ENCODE peak calls at places on chromosome 19, in four cellular contexts. P, T, U and I are unnamed samples.
A peak's percentile ranks its signal among the peaks of the same experiment; 100 is the strongest.

GRCh38 chr19:19179548-19180441 is 9.7 kb upstream of the MEF2B start:
- DNase-seq in U (peak; percentile 37), T (no peak), P (no peak), I (no peak)

GRCh38 chr19:33767898-33768413 is 28.7 kb upstream of the KCTD15 start:
- DNase-seq in P (no peak), U (peak; percentile 49), T (no peak), I (no peak)

GRCh38 chr19:33662391-33662790 is 40.6 kb downstream of the CHST8 start:
- DNase-seq in U (no peak), T (no peak), P (no peak), I (no peak)

GRCh38 chr19:56972291-56972914 is 131.9 kb upstream of the PEG3 start:
- DNase-seq in T (no peak), P (no peak), U (no peak), I (no peak)

GRCh38 chr19:40995355-40995754 is 4.3 kb downstream of the CYP2B6 start:
- DNase-seq in U (no peak), P (no peak), T (no peak), I (no peak)

GRCh38 chr19:52237197-52237596 is 32.2 kb upstream of the ZNF766 start:
- DNase-seq in U (no peak), T (no peak), P (no peak), I (no peak)

GRCh38 chr19:49331616-49332055 is 3.6 kb upstream of the CD37 start:
- DNase-seq in T (no peak), P (peak; percentile 81), U (peak; percentile 81), I (no peak)

GRCh38 chr19:33226550-33227241 is 1.0 kb upstream of the SLC7A10 start:
- DNase-seq in U (no peak), P (no peak), T (no peak), I (no peak)

GRCh38 chr19:29810504-29810871 is 1.3 kb upstream of the CCNE1 start:
- DNase-seq in P (no peak), T (no peak), U (peak; percentile 40), I (no peak)

GRCh38 chr19:30222428-30222873 is 149.7 kb upstream of the ZNF536 start:
- DNase-seq in P (no peak), U (peak; percentile 68), T (no peak), I (peak; percentile 49)

GRCh38 chr19:35357867-35358573 is at the start of gene FFAR3:
- DNase-seq in T (no peak), P (no peak), U (no peak), I (no peak)

GRCh38 chr19:16603090-16603489 is 24.9 kb downstream of the MED26 start:
- DNase-seq in P (no peak), T (no peak), U (no peak), I (no peak)
- TF ChIP-seq TAF1 in P (no peak), T (no peak), U (no peak), I (no peak)

GRCh38 chr19:54186351-54186750 is 3.0 kb downstream of the MBOAT7 start:
- DNase-seq in P (no peak), U (no peak), T (no peak), I (no peak)

GRCh38 chr19:54189020-54189667 is at the start of gene MBOAT7:
- DNase-seq in T (peak; percentile 87), U (no peak), P (no peak), I (peak; percentile 81)

GRCh38 chr19:54188224-54188871 is 1.0 kb downstream of the MBOAT7 start:
- DNase-seq in U (peak; percentile 84), T (no peak), P (no peak), I (no peak)

GRCh38 chr19:54189668-54190502 is 505 bp upstream of the MBOAT7 start:
- DNase-seq in T (peak; percentile 70), U (peak; percentile 95), P (peak; percentile 97), I (peak; percentile 89)

GRCh38 chr19:54186934-54187381 is 2.4 kb downstream of the MBOAT7 start:
- DNase-seq in P (no peak), T (no peak), U (no peak), I (no peak)
- TF ChIP-seq POLR2A in P (no peak), T (no peak), U (no peak), I (no peak)

GRCh38 chr19:45355910-45356309 is 14.5 kb downstream of the ERCC2 start:
- DNase-seq in U (no peak), T (no peak), P (no peak), I (no peak)

GRCh38 chr19:45358213-45358792 is 12.1 kb downstream of the ERCC2 start:
- DNase-seq in P (no peak), T (no peak), U (no peak), I (no peak)

GRCh38 chr19:45357445-45357783 is 13.0 kb downstream of the ERCC2 start:
- DNase-seq in U (no peak), T (no peak), P (no peak), I (no peak)

GRCh38 chr19:45355402-45355801 is 14.9 kb downstream of the KLC3 start:
- DNase-seq in U (no peak), P (no peak), T (no peak), I (no peak)

DNA sequence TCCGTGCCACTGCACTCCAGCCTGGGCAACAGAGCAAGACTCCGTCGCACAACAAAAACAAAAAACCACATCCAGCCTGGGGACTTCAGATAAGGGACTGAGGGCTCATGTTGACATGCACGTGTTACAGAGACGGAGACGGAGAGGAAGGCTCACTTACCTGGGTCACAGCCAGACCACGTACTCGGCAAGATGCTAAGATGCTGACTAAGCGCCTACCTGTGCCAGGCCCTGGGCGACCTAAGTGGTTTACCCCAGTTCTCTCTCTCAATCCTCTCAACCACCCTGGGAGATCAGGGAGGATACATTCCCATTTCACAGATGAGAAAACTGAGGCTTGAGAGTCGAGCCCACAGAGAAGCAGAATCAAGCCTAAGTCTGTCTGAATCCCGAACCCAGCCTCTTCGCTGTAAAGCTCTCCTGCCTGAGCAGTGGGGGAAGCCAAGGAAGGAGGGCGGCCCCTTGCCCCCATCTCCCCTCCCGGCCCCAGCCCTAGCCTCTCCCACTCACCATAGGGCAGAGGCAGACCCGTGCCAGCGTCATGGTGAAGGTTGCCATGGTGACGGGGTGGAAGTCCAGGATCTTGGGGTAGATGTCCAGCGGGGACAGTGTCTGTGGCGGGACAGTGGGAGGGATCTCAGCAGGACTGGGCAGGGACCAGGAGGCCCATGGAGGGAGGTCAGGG is 13.5 kb downstream of the ERCC2 start:
- DNase-seq in P (no peak), T (no peak), U (no peak), I (no peak)
- TF ChIP-seq TAF1 in P (no peak), T (no peak), U (no peak), I (no peak)

GRCh38 chr19:1251233-1251502 is 2.8 kb downstream of the MIDN start:
- DNase-seq in P (no peak), T (no peak), U (peak; percentile 75), I (no peak)

GRCh38 chr19:1252818-1253513 is 4.6 kb downstream of the MIDN start:
- DNase-seq in T (no peak), P (no peak), U (peak; percentile 72), I (no peak)

GRCh38 chr19:1251503-1252220 is 3.3 kb downstream of the MIDN start:
- DNase-seq in U (no peak), T (no peak), P (no peak), I (no peak)

GRCh38 chr19:1253514-1254080 is 5.2 kb downstream of the MIDN start:
- DNase-seq in T (no peak), P (no peak), U (no peak), I (no peak)

GRCh38 chr19:1252221-1252817 is 3.9 kb downstream of the MIDN start:
- DNase-seq in U (no peak), T (no peak), P (no peak), I (no peak)
- TF ChIP-seq POLR2A in U (no peak), T (no peak), P (no peak), I (no peak)

GRCh38 chr19:2666344-2666994 is 36.0 kb downstream of the GNG7 start:
- DNase-seq in P (no peak), U (no peak), T (no peak), I (no peak)

GRCh38 chr19:2665103-2665502 is 37.4 kb downstream of the GNG7 start:
- DNase-seq in U (no peak), T (no peak), P (no peak), I (no peak)

GRCh38 chr19:2659856-2660432 is 42.5 kb downstream of the GNG7 start:
- DNase-seq in T (no peak), P (no peak), U (no peak), I (no peak)

GRCh38 chr19:2663920-2664571 is 38.4 kb downstream of the GNG7 start:
- DNase-seq in P (no peak), U (peak; percentile 28), T (peak; percentile 65), I (peak; percentile 67)

GRCh38 chr19:2661615-2662014 is 40.9 kb downstream of the GNG7 start:
- DNase-seq in U (no peak), P (no peak), T (no peak), I (no peak)
- TF ChIP-seq TAF1 in U (no peak), P (no peak), T (no peak), I (no peak)

DNA sequence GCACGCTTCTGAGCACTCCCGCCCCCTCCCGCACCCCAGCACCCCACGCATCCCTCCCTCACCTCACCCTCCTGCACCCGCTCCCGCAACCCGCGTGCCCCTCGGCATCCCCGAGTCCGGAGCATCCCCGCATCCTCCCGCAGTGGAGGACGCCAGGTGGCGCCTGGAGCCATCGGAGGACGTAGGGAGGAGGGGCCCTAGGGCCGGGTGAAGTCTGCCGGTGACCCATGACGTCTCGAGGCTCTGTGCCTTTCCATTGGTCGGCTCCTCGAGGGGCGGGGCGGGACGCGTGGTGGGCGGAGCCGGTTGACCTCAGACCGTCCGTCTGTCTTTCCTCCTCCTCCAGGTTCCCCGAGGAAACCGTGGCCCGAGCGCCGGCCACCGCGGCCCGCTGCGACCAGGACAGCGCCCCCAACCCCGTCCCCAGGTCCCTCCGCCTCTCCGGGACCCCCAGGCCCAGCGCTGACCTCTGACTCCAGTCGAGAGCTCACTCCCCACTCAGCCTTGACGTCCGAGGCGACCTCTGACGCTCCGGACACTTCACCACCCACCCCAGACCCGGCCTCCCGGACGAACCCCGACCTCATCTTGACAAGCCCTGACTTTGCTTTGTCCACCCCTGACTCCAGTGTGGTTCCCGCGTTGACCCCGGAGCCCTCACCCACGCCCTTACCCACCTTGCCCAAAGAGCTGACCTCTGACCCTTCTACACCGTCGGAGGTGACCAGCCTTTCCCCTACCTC is 19.9 kb downstream of the SBK2 start:
- DNase-seq in U (peak; percentile 100), P (peak; percentile 66), T (peak; percentile 100), I (peak; percentile 100)
- TF ChIP-seq POLR2A in U (peak; percentile 49), P (peak; percentile 53), T (no peak), I (no peak)

DNA sequence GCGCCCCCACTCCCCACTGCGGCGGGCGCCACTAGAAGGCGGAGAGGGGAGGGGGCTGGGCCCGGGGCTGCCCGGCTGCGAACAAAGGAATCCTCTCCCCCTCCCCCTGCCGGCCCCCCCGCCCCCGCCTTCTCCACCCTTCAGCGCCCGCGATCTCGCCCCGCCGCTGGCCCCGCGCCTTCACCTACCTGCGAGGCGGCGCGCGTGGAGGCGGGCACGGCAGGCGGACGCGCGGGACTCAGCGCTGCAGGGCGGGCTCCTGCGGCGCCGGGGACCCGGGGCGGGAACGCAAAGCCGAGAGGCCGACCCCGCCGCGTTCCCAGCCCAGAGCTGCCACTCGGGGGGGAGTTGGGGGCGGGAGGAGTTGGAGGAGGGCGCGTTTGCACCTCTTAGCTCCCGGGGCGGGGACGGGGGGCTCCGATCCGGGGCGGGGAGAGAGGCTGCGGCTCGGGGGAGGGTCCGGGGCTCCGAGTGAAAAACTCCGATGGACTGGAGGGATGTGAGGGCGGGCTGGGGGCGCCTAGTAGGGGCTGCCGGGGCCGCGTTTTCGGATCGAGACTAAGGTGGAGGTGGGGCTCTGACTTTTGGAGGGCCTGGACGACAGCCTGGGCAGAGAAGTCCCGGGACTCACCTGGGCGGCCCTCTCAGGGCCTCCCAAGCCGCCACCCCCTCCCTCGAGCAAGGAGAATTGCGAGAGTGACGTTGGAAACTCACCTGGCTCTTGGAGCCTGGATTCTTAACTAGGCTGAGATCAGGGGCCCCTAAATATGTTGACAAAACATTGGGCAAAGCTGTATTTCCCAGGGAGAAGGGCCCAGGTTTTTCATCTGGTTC is at the start of gene FBN3:
- DNase-seq in T (no peak), U (no peak), P (no peak), I (peak; percentile 25)
- TF ChIP-seq TAF1 in T (no peak), U (no peak), P (no peak), I (no peak)

GRCh38 chr19:6119031-6119430 is 8.7 kb upstream of the RFX2 start:
- DNase-seq in T (no peak), P (no peak), U (no peak), I (no peak)
- TF ChIP-seq POLR2A in T (no peak), P (no peak), U (no peak), I (no peak)